ENCODE peak calls at places on chromosomes 7 and 10, in six cellular contexts. R is HCT116, D is HepG2, V is Panc1, H is GM23338, Y is upper lobe of left lung. U is an unnamed sample.

GRCh38 chr10:50216894-50217293 is 34.4 kb downstream of the ASAH2 start:
- ATAC-seq in R (no peak), D (peak), V (no peak), H (peak), Y (no peak), U (no peak)

GRCh38 chr10:131736321-131736980 is 164.4 kb upstream of the PPP2R2D start:
- ATAC-seq in R (no peak), D (no peak), V (no peak), H (no peak), Y (no peak), U (no peak)

GRCh38 chr10:34001087-34001580 is 666.7 kb upstream of the NRP1 start:
- ATAC-seq in R (no peak), D (no peak), V (no peak), H (no peak), Y (no peak), U (no peak)

GRCh38 chr10:133489816-133490588 is 36.3 kb downstream of the SCART1 start:
- ATAC-seq in R (no peak), D (no peak), V (no peak), H (no peak), Y (no peak), U (no peak)

GRCh38 chr10:15504101-15504840 is 133.2 kb upstream of the FAM171A1 start:
- ATAC-seq in R (no peak), D (no peak), V (no peak), H (no peak), Y (no peak), U (no peak)

GRCh38 chr10:6270951-6271350 is 68.2 kb downstream of the PFKFB3 start:
- ATAC-seq in R (no peak), D (no peak), V (no peak), H (no peak), Y (no peak), U (no peak)

GRCh38 chr7:16357921-16358320 is 63.4 kb downstream of the CRPPA start:
- ATAC-seq in R (no peak), D (no peak), V (peak), H (no peak), Y (peak), U (no peak)

GRCh38 chr10:120961720-120962259 is 110.6 kb downstream of the WDR11 start:
- ATAC-seq in R (no peak), D (no peak), V (peak), H (no peak), Y (no peak), U (no peak)

GRCh38 chr7:18762189-18762588 is 266.6 kb downstream of the HDAC9 start:
- ATAC-seq in R (no peak), D (no peak), V (no peak), H (no peak), Y (no peak), U (no peak)

GRCh38 chr10:79547973-79548372 is 12.2 kb downstream of the SFTPA2 start:
- ATAC-seq in R (no peak), D (no peak), V (no peak), H (no peak), Y (no peak), U (no peak)

GRCh38 chr7:114048386-114049235 is 129.8 kb upstream of the PPP1R3A start:
- ATAC-seq in R (peak), D (peak), V (peak), H (peak), Y (no peak), U (peak)

GRCh38 chr10:70683601-70684329 is 11.5 kb downstream of the ADAMTS14 start:
- ATAC-seq in R (no peak), D (no peak), V (no peak), H (peak), Y (no peak), U (no peak)

GRCh38 chr7:140375808-140376730 is 22.3 kb downstream of the SLC37A3 start:
- ATAC-seq in R (no peak), D (no peak), V (peak), H (no peak), Y (no peak), U (no peak)

GRCh38 chr7:30433506-30433905 is 45.1 kb downstream of the NOD1 start:
- ATAC-seq in R (no peak), D (no peak), V (no peak), H (no peak), Y (peak), U (no peak)

GRCh38 chr10:12214763-12215218 is 18.8 kb downstream of the CDC123 start:
- ATAC-seq in R (no peak), D (no peak), V (no peak), H (no peak), Y (no peak), U (no peak)

GRCh38 chr7:137933270-137934017 is 68.4 kb downstream of the CREB3L2 start:
- ATAC-seq in R (no peak), D (no peak), V (no peak), H (no peak), Y (no peak), U (peak)

GRCh38 chr7:66664590-66665293 is 36.1 kb downstream of the KCTD7 start:
- ATAC-seq in R (no peak), D (no peak), V (no peak), H (peak), Y (no peak), U (no peak)

GRCh38 chr7:116560021-116560970 is 35.5 kb downstream of the CAV1 start:
- ATAC-seq in R (peak), D (no peak), V (no peak), H (peak), Y (no peak), U (peak)

GRCh38 chr7:136884492-136884891 is 16.0 kb downstream of the CHRM2 start:
- ATAC-seq in R (no peak), D (no peak), V (no peak), H (no peak), Y (no peak), U (no peak)

GRCh38 chr7:128160296-128160695 is 80.8 kb upstream of the LEP start:
- ATAC-seq in R (no peak), D (no peak), V (no peak), H (no peak), Y (no peak), U (no peak)

GRCh38 chr7:98810166-98810802 is 59.5 kb downstream of the TMEM130 start:
- ATAC-seq in R (no peak), D (no peak), V (no peak), H (peak), Y (no peak), U (no peak)

GRCh38 chr10:24468281-24468751 is 255.4 kb downstream of the ARHGAP21 start:
- ATAC-seq in R (no peak), D (no peak), V (no peak), H (no peak), Y (no peak), U (no peak)

GRCh38 chr10:133252223-133252552 is 14.5 kb downstream of the VENTX start:
- ATAC-seq in R (no peak), D (no peak), V (peak), H (no peak), Y (no peak), U (no peak)

DNA sequence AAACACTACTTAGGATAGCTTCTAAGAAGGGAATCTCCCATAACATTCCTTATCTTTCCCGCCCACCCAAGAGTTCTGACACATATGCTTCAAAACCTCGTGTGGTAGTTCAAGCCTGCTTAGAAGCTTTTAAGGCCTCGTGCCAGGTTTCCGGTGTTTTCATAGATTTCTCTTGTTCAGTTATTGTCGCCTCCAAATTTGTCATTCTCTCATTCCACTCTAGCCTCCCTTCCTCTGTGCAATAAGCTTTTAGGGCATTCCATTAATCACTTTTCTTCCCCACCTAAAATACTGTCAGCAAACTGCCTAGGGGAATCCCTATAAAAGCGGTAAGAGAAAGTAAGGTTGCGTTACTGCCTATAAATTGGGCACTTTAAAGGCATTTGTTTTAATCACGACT is 718 bp upstream of the BPGM start:
- ATAC-seq in R (no peak), D (no peak), V (no peak), H (no peak), Y (no peak), U (no peak)
- TF ChIP-seq POLR2AphosphoS5 in R (no peak), D (no peak), V (no peak), H (no peak), Y (no peak), U (no peak)

GRCh38 chr7:121530251-121531174 is 134.4 kb upstream of the FAM3C start:
- ATAC-seq in R (peak), D (peak), V (peak), H (no peak), Y (peak), U (peak)
- TF ChIP-seq POLR2AphosphoS5 in R (peak), D (no peak), V (peak), H (no peak), Y (no peak), U (no peak)

DNA sequence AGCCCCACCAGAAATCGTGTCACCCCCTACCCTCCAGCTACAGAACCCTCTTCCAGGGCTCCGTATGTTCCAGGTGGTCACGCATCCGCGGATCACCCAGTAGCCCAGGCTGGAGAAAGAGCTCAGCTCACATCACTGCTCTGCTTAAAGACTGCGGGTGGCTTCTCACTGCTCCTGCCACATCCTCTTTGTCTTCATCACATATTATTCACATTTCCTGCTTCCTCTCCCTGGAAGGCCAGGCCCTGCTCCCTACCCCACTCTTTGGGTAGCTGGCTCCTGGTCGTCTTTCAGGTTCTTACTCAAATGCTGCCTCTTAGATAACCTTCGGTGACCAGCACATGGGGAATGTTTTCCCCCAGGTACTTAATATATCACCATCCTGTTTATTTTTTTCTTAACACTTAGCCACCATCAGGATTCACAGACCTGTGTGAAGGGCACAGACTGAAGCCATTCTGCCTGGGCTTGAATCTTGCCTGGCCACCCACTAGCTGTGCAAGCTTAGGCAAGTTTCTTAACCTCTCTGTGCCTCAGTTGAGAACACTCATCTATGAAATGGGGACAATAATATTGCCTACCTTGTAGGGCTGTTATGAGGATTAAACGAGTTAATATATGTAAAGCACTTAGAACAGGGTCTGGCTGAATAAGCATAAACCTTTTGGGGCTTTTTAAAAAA is 307.8 kb downstream of the PRPF18 start:
- ATAC-seq in R (no peak), D (no peak), V (no peak), H (no peak), Y (no peak), U (no peak)
- TF ChIP-seq POLR2AphosphoS5 in R (no peak), D (no peak), V (no peak), H (no peak), Y (no peak), U (no peak)

DNA sequence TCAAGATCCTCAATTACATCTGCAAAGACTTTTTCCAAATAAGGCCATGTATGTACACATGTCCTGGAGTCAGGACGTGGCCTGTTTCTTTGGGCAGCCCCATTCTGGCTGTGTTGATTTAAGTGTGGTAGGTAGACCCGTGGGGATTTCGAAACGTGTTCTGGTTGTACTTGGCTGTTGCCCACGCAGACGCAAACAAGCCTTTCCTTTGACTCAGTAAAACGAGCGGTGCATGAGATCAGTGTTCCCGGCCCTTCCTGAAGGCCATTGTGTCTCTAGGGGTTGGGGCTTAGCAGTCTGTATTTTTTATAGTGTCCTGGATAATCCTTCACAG is 64.8 kb upstream of the DNAJB6 start:
- ATAC-seq in R (no peak), D (peak), V (no peak), H (no peak), Y (peak), U (peak)
- TF ChIP-seq POLR2AphosphoS5 in R (no peak), D (no peak), V (no peak), H (no peak), Y (no peak), U (peak)

DNA sequence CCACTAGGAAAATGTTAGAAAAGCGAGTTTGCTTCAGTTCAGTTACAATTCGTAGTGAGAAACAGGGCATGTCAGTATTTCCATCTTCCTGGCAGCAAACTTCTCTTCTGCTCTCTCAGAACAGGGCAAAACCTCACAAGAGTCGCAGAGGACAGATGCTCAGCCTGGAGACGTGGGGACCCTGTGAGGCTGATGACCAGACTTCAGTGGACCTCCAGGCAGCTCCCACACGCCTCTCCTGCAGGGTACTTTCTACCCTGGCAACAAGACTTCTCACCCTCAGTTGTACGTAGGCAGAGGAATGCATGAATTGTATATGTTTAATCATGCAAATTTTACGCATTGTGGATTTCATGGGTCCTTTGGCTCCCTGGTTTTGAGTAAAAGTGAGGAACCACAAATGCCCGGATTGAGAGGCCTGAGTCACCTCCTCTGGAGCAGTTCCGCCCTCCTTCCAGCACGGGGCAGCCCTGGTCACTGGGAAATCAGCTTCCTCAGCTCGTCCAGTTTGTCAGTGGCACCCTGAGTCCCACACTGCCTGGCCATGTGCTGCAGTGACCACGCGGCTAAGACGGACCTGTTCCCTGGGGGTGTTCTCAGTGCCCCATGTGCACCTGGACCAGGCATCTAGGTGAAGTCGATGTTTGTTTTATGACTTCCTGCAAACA is 165.3 kb downstream of the TNS3 start:
- ATAC-seq in R (peak), D (peak), V (no peak), H (peak), Y (peak), U (no peak)
- TF ChIP-seq POLR2AphosphoS5 in R (no peak), D (no peak), V (peak), H (no peak), Y (no peak), U (no peak)

U was measured in gastroesophageal sphincter.